ENCODE peak calls at places on chromosomes 3 and 15, in four cellular contexts. V is HL-60, H is GM12878, U is K562. L is an unnamed sample.

GRCh38 chr15:56042982-56043980 is 49.9 kb upstream of the NEDD4 start:
- DNase-seq in U (no peak), V (no peak), H (peak; percentile 13), L (no peak)

GRCh38 chr3:181782306-181782924 is 70.7 kb downstream of the SOX2 start:
- DNase-seq in U (peak; percentile 17), H (no peak), V (no peak), L (no peak)

GRCh38 chr15:31295660-31296059 is 31.0 kb upstream of the KLF13 start:
- DNase-seq in U (no peak), V (no peak), H (no peak), L (no peak)

GRCh38 chr15:85621096-85621495 is 173.6 kb downstream of the KLHL25 start:
- DNase-seq in V (no peak), U (no peak), H (no peak), L (no peak)

GRCh38 chr3:48595526-48596121 is 495 bp upstream of the COL7A1 start:
- DNase-seq in H (no peak), V (no peak), U (peak; percentile 81), L (no peak)

GRCh38 chr3:141851411-141851810 is 25.0 kb upstream of the ATP1B3 start:
- DNase-seq in V (peak; percentile 37), H (no peak), U (no peak), L (no peak)

GRCh38 chr3:4680227-4680691 is 187.1 kb downstream of the ITPR1 start:
- DNase-seq in V (no peak), H (no peak), U (no peak), L (no peak)

GRCh38 chr3:40995271-40995670 is 204.0 kb upstream of the CTNNB1 start:
- DNase-seq in U (no peak), H (no peak), V (no peak), L (no peak)

GRCh38 chr3:48268936-48269551 is 28.1 kb downstream of the ZNF589 start:
- DNase-seq in U (no peak), V (no peak), H (no peak), L (no peak)

GRCh38 chr3:3559786-3560185 is 239.4 kb upstream of the LRRN1 start:
- DNase-seq in U (no peak), H (no peak), V (no peak), L (no peak)

GRCh38 chr3:163261056-163261455 is 1764.4 kb downstream of the OTOL1 start:
- DNase-seq in H (no peak), U (no peak), V (no peak), L (no peak)

GRCh38 chr3:163266731-163267130 is 1770.1 kb downstream of the OTOL1 start:
- DNase-seq in U (no peak), H (no peak), V (no peak), L (no peak)

DNA sequence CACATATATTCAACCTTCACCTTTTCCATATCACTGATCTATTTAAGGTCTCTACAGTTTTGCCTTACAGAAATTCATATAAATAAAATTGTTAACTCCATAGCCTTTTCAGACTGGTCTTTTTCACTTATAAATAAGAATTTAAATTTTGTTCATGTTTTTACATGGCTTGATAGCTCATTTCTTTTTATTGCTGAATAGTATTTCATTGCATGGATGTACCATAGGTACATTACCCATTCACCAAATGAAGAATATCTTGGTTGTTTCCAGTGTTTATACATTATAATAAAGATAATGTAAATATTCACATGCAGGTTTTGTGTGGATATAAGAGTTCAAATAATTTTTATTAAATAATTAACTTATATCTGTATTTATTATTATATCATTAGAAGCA is 1765.0 kb downstream of the OTOL1 start:
- DNase-seq in V (no peak), H (no peak), U (no peak), L (no peak)
- TF ChIP-seq SPI1 in V (no peak), H (no peak), U (no peak), L (no peak)

GRCh38 chr3:139686624-139687023 is 8.9 kb upstream of the NMNAT3 start:
- DNase-seq in H (no peak), U (no peak), V (no peak), L (no peak)

GRCh38 chr3:139686206-139686605 is 8.4 kb upstream of the NMNAT3 start:
- DNase-seq in V (no peak), U (no peak), H (no peak), L (no peak)

GRCh38 chr3:139694542-139694941 is 16.8 kb upstream of the NMNAT3 start:
- DNase-seq in U (no peak), V (no peak), H (no peak), L (no peak)

GRCh38 chr3:139691619-139692018 is 13.8 kb upstream of the NMNAT3 start:
- DNase-seq in H (no peak), U (no peak), V (no peak), L (no peak)

GRCh38 chr3:139689122-139689521 is 11.3 kb upstream of the NMNAT3 start:
- DNase-seq in H (no peak), U (no peak), V (no peak), L (no peak)
- TF ChIP-seq SPI1 in H (no peak), U (no peak), V (no peak), L (no peak)

GRCh38 chr15:77786956-77787355 is 154.2 kb upstream of the LINGO1 start:
- DNase-seq in U (no peak), H (no peak), V (no peak), L (no peak)
- TF ChIP-seq SPI1 in U (no peak), H (no peak), V (no peak), L (no peak)

DNA sequence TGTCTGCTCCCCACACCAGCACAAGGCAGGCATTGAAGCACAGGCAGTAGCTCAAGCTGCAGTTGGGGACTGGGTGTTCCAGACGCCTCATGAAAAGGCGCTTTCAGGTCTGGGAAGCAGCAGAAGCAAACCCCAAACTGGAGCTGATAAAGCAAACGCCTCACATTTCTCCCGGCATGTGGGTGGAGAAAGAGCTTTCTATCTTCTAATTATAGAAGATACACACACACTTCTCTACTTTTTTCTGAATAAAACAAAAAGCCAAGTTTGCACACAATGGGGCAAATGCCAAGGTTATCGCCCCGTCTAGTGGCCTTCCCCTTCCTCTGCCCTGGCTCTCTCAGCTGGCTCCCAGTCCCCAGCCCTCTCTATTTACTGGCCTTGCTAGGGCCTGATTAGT is 120.3 kb downstream of the MEGF11 start:
- DNase-seq in V (no peak), U (no peak), H (no peak), L (no peak)
- TF ChIP-seq SPI1 in V (no peak), U (no peak), H (no peak), L (no peak)

DNA sequence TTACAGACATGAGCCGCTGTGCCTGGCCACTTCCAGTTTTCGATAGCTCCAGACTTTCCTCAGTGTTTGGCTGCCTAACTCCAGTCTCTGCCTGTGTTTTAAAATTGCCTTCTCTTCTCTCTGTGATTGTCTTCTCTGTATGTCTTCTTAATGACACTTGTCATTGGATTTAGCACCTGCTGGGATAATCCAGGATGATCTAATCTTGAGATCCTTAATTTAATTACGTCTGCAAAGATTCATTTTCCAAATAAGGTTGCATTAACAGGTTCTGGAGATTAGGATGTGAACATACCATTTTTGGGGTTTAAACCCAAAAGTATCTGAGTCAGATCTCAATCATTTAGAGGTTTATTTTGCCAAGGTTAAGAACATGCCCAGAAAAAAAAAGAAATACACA is 222.2 kb upstream of the PDZRN3 start:
- DNase-seq in H (no peak), U (no peak), V (no peak), L (no peak)
- TF ChIP-seq SPI1 in H (no peak), U (no peak), V (no peak), L (no peak)

DNA sequence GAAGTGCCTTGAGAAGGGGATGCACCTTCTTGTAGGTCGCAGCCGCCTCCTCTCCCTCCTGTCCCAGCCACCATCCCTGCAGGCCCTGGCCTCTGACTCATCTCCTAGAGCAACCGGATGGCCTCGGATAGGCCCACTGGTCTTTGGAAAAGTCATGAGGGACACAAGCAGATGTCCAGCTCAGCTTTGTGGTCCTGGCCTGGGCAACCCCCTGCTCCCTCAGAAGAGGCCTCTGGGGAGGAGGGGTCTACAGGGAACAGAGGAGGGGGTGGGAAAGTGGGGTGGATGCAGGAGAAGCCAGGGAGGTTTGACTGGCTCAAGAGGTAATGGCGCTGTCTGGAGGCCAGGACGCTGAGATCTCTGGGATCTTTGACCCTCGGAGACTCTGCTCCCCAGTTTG is 259.2 kb upstream of the TLE3 start:
- DNase-seq in U (no peak), H (no peak), V (no peak), L (no peak)
- TF ChIP-seq SPI1 in U (no peak), H (no peak), V (no peak), L (no peak)

GRCh38 chr3:72258786-72259185 is 473.8 kb upstream of the PROK2 start:
- DNase-seq in H (no peak), U (no peak), V (peak; percentile 45), L (no peak)

GRCh38 chr3:72258366-72258765 is 473.4 kb upstream of the PROK2 start:
- DNase-seq in U (no peak), H (no peak), V (no peak), L (no peak)

GRCh38 chr3:72255191-72255590 is 470.2 kb upstream of the PROK2 start:
- DNase-seq in U (no peak), V (no peak), H (no peak), L (no peak)

GRCh38 chr3:72254483-72254882 is 469.5 kb upstream of the PROK2 start:
- DNase-seq in H (no peak), V (no peak), U (no peak), L (no peak)

GRCh38 chr3:72255736-72256559 is 471.0 kb upstream of the PROK2 start:
- DNase-seq in U (no peak), V (no peak), H (no peak), L (no peak)
- TF ChIP-seq SPI1 in U (no peak), V (no peak), H (no peak), L (no peak)

GRCh38 chr3:36965440-36965839 is 20.6 kb upstream of the TRANK1 start:
- DNase-seq in V (no peak), H (no peak), U (no peak), L (no peak)
- TF ChIP-seq SPI1 in V (no peak), H (no peak), U (no peak), L (no peak)

GRCh38 chr3:72279068-72279598 is 494.2 kb upstream of the PROK2 start:
- DNase-seq in V (no peak), U (no peak), H (no peak), L (no peak)
- TF ChIP-seq SPI1 in V (no peak), U (no peak), H (no peak), L (no peak)

L was measured in GM12891.